ENCODE peak calls at places on chromosome 13, in five cellular contexts. One of them, this sample, is unnamed.

GRCh38 chr13:59996461-59996860 is 167.3 kb downstream of the DIAPH3 start:
- DNase-seq in dorsolateral prefrontal cortex: no peak
- DNase-seq in tibial artery: no peak
- DNase-seq in cardiac fibroblast: no peak
- DNase-seq in pancreas: no peak
- DNase-seq in this sample: no peak

GRCh38 chr13:51801631-51802099 is 2.3 kb downstream of the DHRS12 start:
- DNase-seq in dorsolateral prefrontal cortex: peak; percentile 77
- DNase-seq in cardiac fibroblast: no peak
- DNase-seq in tibial artery: peak; percentile 88
- DNase-seq in pancreas: peak; percentile 91
- DNase-seq in this sample: peak; percentile 29

GRCh38 chr13:34254366-34254765 is 436.4 kb downstream of the RFC3 start:
- DNase-seq in cardiac fibroblast: no peak
- DNase-seq in pancreas: no peak
- DNase-seq in tibial artery: no peak
- DNase-seq in dorsolateral prefrontal cortex: no peak
- DNase-seq in this sample: no peak

GRCh38 chr13:95920485-95920884 is 132.7 kb downstream of the UGGT2 start:
- DNase-seq in dorsolateral prefrontal cortex: no peak
- DNase-seq in cardiac fibroblast: no peak
- DNase-seq in pancreas: no peak
- DNase-seq in tibial artery: no peak
- DNase-seq in this sample: no peak

GRCh38 chr13:75739244-75739868 is 103.2 kb downstream of the LMO7 start:
- DNase-seq in pancreas: no peak
- DNase-seq in cardiac fibroblast: no peak
- DNase-seq in dorsolateral prefrontal cortex: no peak
- DNase-seq in tibial artery: no peak
- DNase-seq in this sample: peak; percentile 53

GRCh38 chr13:114043421-114044053 is 69.7 kb upstream of the C13orf46 start:
- DNase-seq in cardiac fibroblast: peak; percentile 92
- DNase-seq in tibial artery: peak; percentile 70
- DNase-seq in pancreas: peak; percentile 26
- DNase-seq in dorsolateral prefrontal cortex: no peak
- DNase-seq in this sample: peak; percentile 95

GRCh38 chr13:107842562-107843180 is 372.7 kb downstream of the LIG4 start:
- DNase-seq in cardiac fibroblast: peak; percentile 20
- DNase-seq in tibial artery: no peak
- DNase-seq in pancreas: no peak
- DNase-seq in dorsolateral prefrontal cortex: no peak
- DNase-seq in this sample: peak; percentile 35

GRCh38 chr13:74289861-74290260 is 155.7 kb upstream of the KLF12 start:
- DNase-seq in tibial artery: no peak
- DNase-seq in pancreas: no peak
- DNase-seq in cardiac fibroblast: no peak
- DNase-seq in dorsolateral prefrontal cortex: no peak
- DNase-seq in this sample: no peak

GRCh38 chr13:58085819-58086218 is 454.3 kb downstream of the PCDH17 start:
- DNase-seq in dorsolateral prefrontal cortex: no peak
- DNase-seq in cardiac fibroblast: no peak
- DNase-seq in pancreas: no peak
- DNase-seq in tibial artery: no peak
- DNase-seq in this sample: no peak

GRCh38 chr13:74461011-74461410 is 326.8 kb upstream of the KLF12 start:
- DNase-seq in pancreas: no peak
- DNase-seq in cardiac fibroblast: no peak
- DNase-seq in tibial artery: no peak
- DNase-seq in dorsolateral prefrontal cortex: no peak
- DNase-seq in this sample: no peak

GRCh38 chr13:38348890-38349289 is 761 bp upstream of the UFM1 start:
- DNase-seq in cardiac fibroblast: peak; percentile 15
- DNase-seq in pancreas: no peak
- DNase-seq in tibial artery: no peak
- DNase-seq in dorsolateral prefrontal cortex: no peak
- DNase-seq in this sample: peak; percentile 29

GRCh38 chr13:20197361-20197834 is 4.7 kb upstream of the GJB2 start:
- DNase-seq in dorsolateral prefrontal cortex: no peak
- DNase-seq in cardiac fibroblast: peak; percentile 63
- DNase-seq in tibial artery: no peak
- DNase-seq in pancreas: no peak
- DNase-seq in this sample: peak; percentile 42

GRCh38 chr13:25977216-25977615 is 74.6 kb downstream of the SHISA2 start:
- DNase-seq in tibial artery: no peak
- DNase-seq in cardiac fibroblast: no peak
- DNase-seq in pancreas: no peak
- DNase-seq in dorsolateral prefrontal cortex: no peak
- DNase-seq in this sample: no peak

GRCh38 chr13:62250501-62251175 is 835.0 kb upstream of the PCDH20 start:
- DNase-seq in tibial artery: no peak
- DNase-seq in pancreas: no peak
- DNase-seq in cardiac fibroblast: peak; percentile 2
- DNase-seq in dorsolateral prefrontal cortex: no peak
- DNase-seq in this sample: no peak

GRCh38 chr13:99464441-99464949 is 36.8 kb upstream of the TM9SF2 start:
- DNase-seq in cardiac fibroblast: no peak
- DNase-seq in pancreas: no peak
- DNase-seq in tibial artery: no peak
- DNase-seq in dorsolateral prefrontal cortex: no peak
- DNase-seq in this sample: peak; percentile 74

GRCh38 chr13:113411216-113412023 is 41.9 kb downstream of the ADPRHL1 start:
- DNase-seq in cardiac fibroblast: peak; percentile 78
- DNase-seq in dorsolateral prefrontal cortex: peak; percentile 33
- DNase-seq in tibial artery: peak; percentile 71
- DNase-seq in pancreas: no peak
- DNase-seq in this sample: peak; percentile 97

GRCh38 chr13:106372199-106373160 is 163.0 kb downstream of the EFNB2 start:
- DNase-seq in dorsolateral prefrontal cortex: no peak
- DNase-seq in cardiac fibroblast: peak; percentile 42
- DNase-seq in pancreas: no peak
- DNase-seq in tibial artery: no peak
- DNase-seq in this sample: peak; percentile 95

GRCh38 chr13:105213512-105213911 is 1322.0 kb downstream of the EFNB2 start:
- DNase-seq in pancreas: no peak
- DNase-seq in dorsolateral prefrontal cortex: no peak
- DNase-seq in tibial artery: no peak
- DNase-seq in cardiac fibroblast: no peak
- DNase-seq in this sample: no peak

GRCh38 chr13:67231481-67231940 is 1.4 kb upstream of the PCDH9 start:
- DNase-seq in cardiac fibroblast: peak; percentile 21
- DNase-seq in tibial artery: no peak
- DNase-seq in pancreas: no peak
- DNase-seq in dorsolateral prefrontal cortex: no peak
- DNase-seq in this sample: no peak
- H3K4me3 ChIP-seq in cardiac fibroblast: peak overlapping the region; percentile 85
- H3K4me3 ChIP-seq in tibial artery: peak overlapping the region; percentile 77
- H3K4me3 ChIP-seq in pancreas: peak overlapping the region; percentile 81
- H3K4me3 ChIP-seq in dorsolateral prefrontal cortex: peak overlapping the region; percentile 81
- H3K4me3 ChIP-seq in this sample: peak overlapping the region; percentile 90

GRCh38 chr13:78319101-78319627 is 284.2 kb downstream of the POU4F1 start:
- DNase-seq in pancreas: no peak
- DNase-seq in cardiac fibroblast: no peak
- DNase-seq in tibial artery: no peak
- DNase-seq in dorsolateral prefrontal cortex: no peak
- DNase-seq in this sample: no peak

DNA sequence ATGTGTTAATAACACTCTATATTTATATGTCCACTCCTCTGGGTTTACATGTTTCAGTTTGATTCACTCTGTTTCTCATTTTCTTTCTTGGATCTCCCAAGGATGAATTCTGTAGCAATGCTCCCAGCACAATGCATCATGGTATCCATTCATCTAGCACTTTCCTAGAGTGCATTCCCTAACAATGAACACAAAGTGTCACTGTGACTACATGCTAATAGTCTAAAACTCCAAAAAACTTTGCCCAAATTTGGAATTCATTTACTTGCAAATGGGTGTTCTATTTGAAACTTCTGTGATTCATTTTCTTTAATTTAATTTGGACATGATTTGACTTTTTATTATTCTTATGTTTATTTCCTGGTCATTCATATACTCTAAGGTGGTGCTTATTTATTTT is 286.3 kb downstream of the POU4F1 start:
- DNase-seq in dorsolateral prefrontal cortex: no peak
- DNase-seq in pancreas: no peak
- DNase-seq in tibial artery: no peak
- DNase-seq in cardiac fibroblast: peak; percentile 14
- DNase-seq in this sample: no peak
- TF ChIP-seq CTCF in dorsolateral prefrontal cortex: no peak
- TF ChIP-seq CTCF in pancreas: no peak
- TF ChIP-seq CTCF in tibial artery: peak; percentile 6
- TF ChIP-seq CTCF in cardiac fibroblast: peak; percentile 44
- TF ChIP-seq CTCF in this sample: no peak

GRCh38 chr13:30446122-30446500 is 19.6 kb downstream of the HMGB1 start:
- DNase-seq in cardiac fibroblast: no peak
- DNase-seq in tibial artery: no peak
- DNase-seq in pancreas: no peak
- DNase-seq in dorsolateral prefrontal cortex: no peak
- DNase-seq in this sample: no peak
- H3K4me3 ChIP-seq in cardiac fibroblast: peak overlapping the region; percentile 34
- H3K4me3 ChIP-seq in tibial artery: peak overlapping the region; percentile 53
- H3K4me3 ChIP-seq in pancreas: peak overlapping the region; percentile 30
- H3K4me3 ChIP-seq in dorsolateral prefrontal cortex: peak overlapping the region; percentile 58
- H3K4me3 ChIP-seq in this sample: peak overlapping the region; percentile 39

GRCh38 chr13:23960566-23961156 is 63.4 kb upstream of the C1QTNF9B start:
- DNase-seq in pancreas: no peak
- DNase-seq in tibial artery: no peak
- DNase-seq in dorsolateral prefrontal cortex: no peak
- DNase-seq in cardiac fibroblast: peak; percentile 68
- DNase-seq in this sample: peak; percentile 43
- TF ChIP-seq CTCF in pancreas: peak; percentile 65
- TF ChIP-seq CTCF in tibial artery: peak; percentile 36
- TF ChIP-seq CTCF in dorsolateral prefrontal cortex: peak; percentile 49
- TF ChIP-seq CTCF in cardiac fibroblast: peak; percentile 80
- TF ChIP-seq CTCF in this sample: peak; percentile 82

DNA sequence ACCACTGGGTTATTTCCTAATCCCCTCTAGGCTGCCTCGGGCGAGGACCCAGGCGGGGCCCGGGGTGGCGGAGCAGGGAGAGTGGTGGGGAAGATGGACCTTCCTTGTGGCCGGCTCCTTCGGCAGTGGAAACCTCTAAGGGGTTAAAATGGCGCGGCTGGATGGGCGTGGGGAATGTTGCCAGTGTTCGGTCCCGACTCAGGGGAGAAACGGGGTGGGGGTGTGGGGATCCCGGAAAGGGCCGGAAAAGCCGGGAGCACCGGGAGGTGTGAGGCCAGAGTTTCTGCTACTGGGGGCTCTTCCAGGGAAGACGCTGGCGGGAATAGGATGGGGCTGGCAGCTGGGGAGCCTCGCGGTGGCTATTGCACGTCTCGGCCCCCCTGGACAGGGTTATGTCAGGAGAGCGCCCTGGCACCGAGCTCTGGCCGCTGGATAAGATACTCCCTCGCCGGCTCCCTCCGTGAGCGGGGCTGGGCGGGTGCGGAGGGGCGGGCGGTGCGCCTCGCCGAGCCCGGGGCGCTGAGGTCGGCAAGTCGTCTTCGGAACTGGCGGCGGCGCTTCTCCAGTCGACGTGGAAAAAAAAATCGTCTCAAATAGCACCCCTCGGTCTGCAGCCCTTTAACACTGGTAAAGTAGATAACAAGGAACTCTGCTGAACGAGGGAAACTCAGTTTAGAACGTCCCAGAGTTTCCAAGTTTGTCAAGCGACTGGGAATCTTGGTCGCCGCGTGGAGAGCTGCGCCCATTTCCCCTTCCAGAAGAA is 114.9 kb downstream of the KCNRG start:
- DNase-seq in pancreas: no peak
- DNase-seq in tibial artery: peak; percentile 80
- DNase-seq in cardiac fibroblast: peak; percentile 59
- DNase-seq in dorsolateral prefrontal cortex: no peak
- DNase-seq in this sample: peak; percentile 59
- H3K4me3 ChIP-seq in pancreas: peak overlapping the region; percentile 42
- H3K4me3 ChIP-seq in tibial artery: peak overlapping the region; percentile 71
- H3K4me3 ChIP-seq in cardiac fibroblast: peak overlapping the region; percentile 54
- H3K4me3 ChIP-seq in dorsolateral prefrontal cortex: peak overlapping the region; percentile 62
- H3K4me3 ChIP-seq in this sample: peak overlapping the region; percentile 62

DNA sequence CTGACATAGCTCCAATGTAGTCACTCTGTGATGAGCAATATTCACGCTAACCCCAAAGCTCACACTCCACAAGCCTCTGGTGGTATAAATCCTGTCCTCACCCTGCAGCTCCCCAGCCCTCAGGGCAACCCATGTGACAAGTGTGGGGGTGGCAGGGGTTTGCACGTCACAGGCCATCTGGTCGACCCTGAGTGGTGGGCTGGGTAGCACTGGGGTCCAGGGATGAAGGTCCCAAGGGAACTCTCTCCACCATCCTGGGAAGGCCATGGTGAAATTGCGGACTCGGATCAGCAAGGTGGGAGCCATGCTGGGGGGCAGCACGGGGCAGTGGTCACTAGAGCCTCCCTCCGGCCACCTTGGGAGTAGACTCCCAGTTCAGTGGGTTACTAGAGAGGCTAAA is 100.0 kb upstream of the SOX1 start:
- DNase-seq in tibial artery: no peak
- DNase-seq in cardiac fibroblast: no peak
- DNase-seq in pancreas: no peak
- DNase-seq in dorsolateral prefrontal cortex: peak; percentile 45
- DNase-seq in this sample: no peak
- TF ChIP-seq CTCF in tibial artery: no peak
- TF ChIP-seq CTCF in cardiac fibroblast: no peak
- TF ChIP-seq CTCF in pancreas: no peak
- TF ChIP-seq CTCF in dorsolateral prefrontal cortex: no peak
- TF ChIP-seq CTCF in this sample: no peak

GRCh38 chr13:23979361-23980159 is 82.3 kb upstream of the C1QTNF9B start:
- DNase-seq in cardiac fibroblast: peak; percentile 88
- DNase-seq in pancreas: peak; percentile 74
- DNase-seq in tibial artery: peak; percentile 65
- DNase-seq in dorsolateral prefrontal cortex: peak; percentile 84
- DNase-seq in this sample: peak; percentile 85
- H3K4me3 ChIP-seq in cardiac fibroblast: peak overlapping the region; percentile 67
- H3K4me3 ChIP-seq in pancreas: peak overlapping the region; percentile 51
- H3K4me3 ChIP-seq in tibial artery: peak overlapping the region; percentile 63
- H3K4me3 ChIP-seq in dorsolateral prefrontal cortex: peak overlapping the region; percentile 79
- H3K4me3 ChIP-seq in this sample: peak overlapping the region; percentile 93

DNA sequence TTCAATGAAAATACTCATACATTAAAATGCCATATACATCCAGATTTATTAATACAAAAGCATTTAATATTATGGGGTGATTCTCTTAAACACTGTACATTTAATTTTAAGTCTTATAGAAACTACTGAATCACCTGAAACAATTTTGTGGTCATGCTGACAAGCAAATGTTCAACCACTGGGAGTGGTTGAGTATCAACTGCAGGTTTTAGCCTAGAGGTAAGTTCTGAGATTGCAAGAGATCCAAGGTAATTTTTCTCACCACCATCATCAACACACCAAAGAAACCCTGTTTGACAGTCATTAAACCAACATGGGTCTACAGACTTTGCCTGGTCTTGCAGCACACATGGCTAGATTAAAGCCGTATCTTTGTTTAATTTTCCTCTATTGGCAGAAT is 196.3 kb downstream of the LHFPL6 start:
- DNase-seq in pancreas: no peak
- DNase-seq in tibial artery: no peak
- DNase-seq in cardiac fibroblast: no peak
- DNase-seq in dorsolateral prefrontal cortex: no peak
- DNase-seq in this sample: no peak
- TF ChIP-seq CTCF in pancreas: no peak
- TF ChIP-seq CTCF in tibial artery: no peak
- TF ChIP-seq CTCF in cardiac fibroblast: no peak
- TF ChIP-seq CTCF in dorsolateral prefrontal cortex: no peak
- TF ChIP-seq CTCF in this sample: no peak

GRCh38 chr13:97359181-97360057 is 74.5 kb upstream of the RAP2A start:
- DNase-seq in cardiac fibroblast: peak; percentile 87
- DNase-seq in pancreas: no peak
- DNase-seq in tibial artery: peak; percentile 48
- DNase-seq in dorsolateral prefrontal cortex: no peak
- DNase-seq in this sample: peak; percentile 82
- H3K4me3 ChIP-seq in cardiac fibroblast: no peak overlapping the region
- H3K4me3 ChIP-seq in pancreas: no peak overlapping the region
- H3K4me3 ChIP-seq in tibial artery: no peak overlapping the region
- H3K4me3 ChIP-seq in dorsolateral prefrontal cortex: no peak overlapping the region
- H3K4me3 ChIP-seq in this sample: no peak overlapping the region

This sample was measured in AG10803.